ENCODE peak calls at places on chromosomes 13 and 19, in nine cellular contexts. One of them, this sample, is unnamed.

GRCh38 chr13:72208112-72208645 is 341.2 kb upstream of the DACH1 start:
- DNase-seq in stomach: no peak
- DNase-seq in A549: no peak
- DNase-seq in SK-N-SH: peak; percentile 9
- DNase-seq in H1: no peak
- DNase-seq in tibial nerve: no peak
- DNase-seq in sigmoid colon: no peak
- DNase-seq in ovary: no peak
- DNase-seq in HepG2: no peak
- DNase-seq in this sample: no peak

GRCh38 chr13:19782049-19782726 is 557 bp downstream of the PSPC1 start:
- DNase-seq in HepG2: no peak
- DNase-seq in ovary: peak; percentile 68
- DNase-seq in SK-N-SH: peak; percentile 71
- DNase-seq in stomach: peak; percentile 69
- DNase-seq in tibial nerve: peak; percentile 36
- DNase-seq in H1: peak; percentile 57
- DNase-seq in sigmoid colon: peak; percentile 81
- DNase-seq in A549: peak; percentile 12
- DNase-seq in this sample: peak; percentile 77

GRCh38 chr19:31532034-31532433 is 182.8 kb upstream of the TSHZ3 start:
- DNase-seq in ovary: no peak
- DNase-seq in sigmoid colon: no peak
- DNase-seq in tibial nerve: no peak
- DNase-seq in HepG2: no peak
- DNase-seq in SK-N-SH: no peak
- DNase-seq in stomach: no peak
- DNase-seq in A549: no peak
- DNase-seq in H1: peak; percentile 38
- DNase-seq in this sample: no peak

GRCh38 chr13:29504691-29505090 is 90.8 kb downstream of the SLC7A1 start:
- DNase-seq in sigmoid colon: no peak
- DNase-seq in ovary: no peak
- DNase-seq in HepG2: no peak
- DNase-seq in stomach: no peak
- DNase-seq in A549: no peak
- DNase-seq in H1: no peak
- DNase-seq in SK-N-SH: no peak
- DNase-seq in tibial nerve: no peak
- DNase-seq in this sample: no peak

GRCh38 chr13:98468352-98468751 is 108.6 kb downstream of the STK24 start:
- DNase-seq in H1: no peak
- DNase-seq in A549: no peak
- DNase-seq in HepG2: no peak
- DNase-seq in ovary: no peak
- DNase-seq in tibial nerve: no peak
- DNase-seq in stomach: no peak
- DNase-seq in sigmoid colon: no peak
- DNase-seq in SK-N-SH: no peak
- DNase-seq in this sample: peak; percentile 40

GRCh38 chr19:38644719-38645118 is 2.7 kb upstream of the ACTN4 start:
- DNase-seq in H1: no peak
- DNase-seq in HepG2: no peak
- DNase-seq in ovary: no peak
- DNase-seq in SK-N-SH: no peak
- DNase-seq in stomach: no peak
- DNase-seq in tibial nerve: no peak
- DNase-seq in sigmoid colon: no peak
- DNase-seq in A549: peak; percentile 81
- DNase-seq in this sample: no peak

GRCh38 chr19:51710163-51710562 is 13.6 kb downstream of the HAS1 start:
- DNase-seq in SK-N-SH: no peak
- DNase-seq in stomach: no peak
- DNase-seq in sigmoid colon: no peak
- DNase-seq in H1: no peak
- DNase-seq in HepG2: no peak
- DNase-seq in ovary: no peak
- DNase-seq in A549: no peak
- DNase-seq in tibial nerve: no peak
- DNase-seq in this sample: no peak

GRCh38 chr19:11227201-11227886 is 12.1 kb upstream of the ANGPTL8 start:
- DNase-seq in ovary: no peak
- DNase-seq in SK-N-SH: peak; percentile 73
- DNase-seq in sigmoid colon: no peak
- DNase-seq in A549: peak; percentile 58
- DNase-seq in HepG2: peak; percentile 27
- DNase-seq in stomach: no peak
- DNase-seq in H1: peak; percentile 94
- DNase-seq in tibial nerve: no peak
- DNase-seq in this sample: no peak

GRCh38 chr19:44614313-44614712 is 950 bp downstream of the IGSF23 start:
- DNase-seq in SK-N-SH: no peak
- DNase-seq in A549: no peak
- DNase-seq in stomach: no peak
- DNase-seq in H1: no peak
- DNase-seq in tibial nerve: no peak
- DNase-seq in ovary: no peak
- DNase-seq in HepG2: no peak
- DNase-seq in sigmoid colon: no peak
- DNase-seq in this sample: no peak

GRCh38 chr19:45800009-45800553 is 7.4 kb upstream of the DMWD start:
- DNase-seq in H1: no peak
- DNase-seq in HepG2: no peak
- DNase-seq in sigmoid colon: no peak
- DNase-seq in ovary: no peak
- DNase-seq in SK-N-SH: no peak
- DNase-seq in A549: peak; percentile 65
- DNase-seq in tibial nerve: no peak
- DNase-seq in stomach: no peak
- DNase-seq in this sample: no peak

GRCh38 chr13:58097831-58098230 is 466.3 kb downstream of the PCDH17 start:
- DNase-seq in HepG2: no peak
- DNase-seq in A549: no peak
- DNase-seq in stomach: no peak
- DNase-seq in sigmoid colon: no peak
- DNase-seq in SK-N-SH: no peak
- DNase-seq in ovary: no peak
- DNase-seq in tibial nerve: no peak
- DNase-seq in H1: no peak
- DNase-seq in this sample: no peak

GRCh38 chr13:73428137-73428536 is 369.3 kb downstream of the KLF5 start:
- DNase-seq in tibial nerve: no peak
- DNase-seq in ovary: no peak
- DNase-seq in SK-N-SH: no peak
- DNase-seq in sigmoid colon: no peak
- DNase-seq in HepG2: no peak
- DNase-seq in A549: peak; percentile 67
- DNase-seq in H1: no peak
- DNase-seq in stomach: no peak
- DNase-seq in this sample: no peak

GRCh38 chr19:34963531-34964406 is at the start of gene ZNF792:
- DNase-seq in ovary: peak; percentile 65
- DNase-seq in SK-N-SH: peak; percentile 91
- DNase-seq in HepG2: peak; percentile 56
- DNase-seq in H1: peak; percentile 86
- DNase-seq in tibial nerve: peak; percentile 23
- DNase-seq in A549: peak; percentile 59
- DNase-seq in stomach: peak; percentile 70
- DNase-seq in sigmoid colon: peak; percentile 78
- DNase-seq in this sample: peak; percentile 79

GRCh38 chr19:45769821-45770191 is 754 bp upstream of the SIX5 start:
- DNase-seq in HepG2: no peak
- DNase-seq in SK-N-SH: no peak
- DNase-seq in stomach: peak; percentile 49
- DNase-seq in H1: peak; percentile 77
- DNase-seq in A549: peak; percentile 70
- DNase-seq in sigmoid colon: peak; percentile 88
- DNase-seq in ovary: peak; percentile 78
- DNase-seq in tibial nerve: peak; percentile 48
- DNase-seq in this sample: peak; percentile 83

GRCh38 chr13:86585826-86586225 is 786.6 kb upstream of the SLITRK6 start:
- DNase-seq in H1: no peak
- DNase-seq in stomach: no peak
- DNase-seq in sigmoid colon: peak; percentile 90
- DNase-seq in tibial nerve: peak; percentile 13
- DNase-seq in A549: no peak
- DNase-seq in HepG2: no peak
- DNase-seq in ovary: no peak
- DNase-seq in SK-N-SH: no peak
- DNase-seq in this sample: no peak

GRCh38 chr13:77545626-77546412 is 10.3 kb downstream of the SCEL start:
- DNase-seq in sigmoid colon: no peak
- DNase-seq in tibial nerve: no peak
- DNase-seq in stomach: no peak
- DNase-seq in H1: no peak
- DNase-seq in SK-N-SH: no peak
- DNase-seq in HepG2: no peak
- DNase-seq in ovary: no peak
- DNase-seq in A549: no peak
- DNase-seq in this sample: no peak

GRCh38 chr19:4199699-4200293 is 17.3 kb downstream of the ANKRD24 start:
- DNase-seq in sigmoid colon: no peak
- DNase-seq in tibial nerve: no peak
- DNase-seq in HepG2: peak; percentile 34
- DNase-seq in ovary: no peak
- DNase-seq in SK-N-SH: peak; percentile 53
- DNase-seq in A549: peak; percentile 51
- DNase-seq in H1: peak; percentile 70
- DNase-seq in stomach: no peak
- DNase-seq in this sample: no peak
- TF ChIP-seq CTCF in sigmoid colon: no peak
- TF ChIP-seq CTCF in tibial nerve: no peak
- TF ChIP-seq CTCF in HepG2: peak; percentile 63
- TF ChIP-seq CTCF in ovary: no peak
- TF ChIP-seq CTCF in SK-N-SH: peak; percentile 24
- TF ChIP-seq CTCF in A549: peak; percentile 35
- TF ChIP-seq CTCF in H1: peak; percentile 56
- TF ChIP-seq CTCF in stomach: no peak
- TF ChIP-seq CTCF in this sample: no peak

DNA sequence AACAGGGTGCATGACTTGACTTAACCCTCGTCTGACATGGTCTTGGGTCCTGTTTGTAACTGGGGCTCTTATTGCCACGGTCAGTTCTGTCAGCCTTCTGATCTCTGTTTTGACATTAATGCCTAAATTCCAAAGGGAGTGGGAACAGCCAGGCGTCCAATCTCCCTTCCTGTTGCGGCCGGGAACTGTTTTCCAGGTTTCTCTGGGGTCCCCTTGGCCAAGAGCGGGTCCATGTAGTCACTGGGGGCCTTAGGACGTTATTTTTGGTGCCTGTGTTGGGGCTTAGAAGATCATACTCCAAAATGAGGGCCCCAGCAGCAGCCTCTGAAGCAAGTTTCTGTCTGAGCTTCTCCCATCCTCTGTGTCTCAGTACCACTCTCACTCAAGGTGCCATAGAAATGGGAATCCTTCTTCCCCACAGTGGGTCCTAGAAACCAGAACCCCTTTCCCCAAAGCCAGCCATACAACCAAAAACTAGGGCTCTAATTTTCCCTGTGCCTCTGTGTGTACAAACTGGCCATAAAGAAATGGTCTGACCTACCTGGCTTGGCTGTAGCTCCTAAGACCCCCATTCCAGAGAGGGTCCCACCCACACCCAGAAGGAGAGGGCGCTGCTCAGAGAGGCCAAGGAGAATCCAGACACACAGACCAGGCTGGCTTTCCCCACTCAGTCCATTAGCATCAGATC is 50.4 kb downstream of the C13orf46 start:
- DNase-seq in tibial nerve: no peak
- DNase-seq in SK-N-SH: no peak
- DNase-seq in sigmoid colon: no peak
- DNase-seq in stomach: no peak
- DNase-seq in HepG2: no peak
- DNase-seq in ovary: no peak
- DNase-seq in A549: no peak
- DNase-seq in H1: no peak
- DNase-seq in this sample: peak; percentile 18
- TF ChIP-seq EP300 in tibial nerve: no peak
- TF ChIP-seq EP300 in SK-N-SH: no peak
- TF ChIP-seq EP300 in sigmoid colon: no peak
- TF ChIP-seq EP300 in stomach: no peak
- TF ChIP-seq EP300 in HepG2: no peak
- TF ChIP-seq EP300 in ovary: no peak
- TF ChIP-seq EP300 in A549: no peak
- TF ChIP-seq EP300 in H1: no peak
- TF ChIP-seq EP300 in this sample: no peak

DNA sequence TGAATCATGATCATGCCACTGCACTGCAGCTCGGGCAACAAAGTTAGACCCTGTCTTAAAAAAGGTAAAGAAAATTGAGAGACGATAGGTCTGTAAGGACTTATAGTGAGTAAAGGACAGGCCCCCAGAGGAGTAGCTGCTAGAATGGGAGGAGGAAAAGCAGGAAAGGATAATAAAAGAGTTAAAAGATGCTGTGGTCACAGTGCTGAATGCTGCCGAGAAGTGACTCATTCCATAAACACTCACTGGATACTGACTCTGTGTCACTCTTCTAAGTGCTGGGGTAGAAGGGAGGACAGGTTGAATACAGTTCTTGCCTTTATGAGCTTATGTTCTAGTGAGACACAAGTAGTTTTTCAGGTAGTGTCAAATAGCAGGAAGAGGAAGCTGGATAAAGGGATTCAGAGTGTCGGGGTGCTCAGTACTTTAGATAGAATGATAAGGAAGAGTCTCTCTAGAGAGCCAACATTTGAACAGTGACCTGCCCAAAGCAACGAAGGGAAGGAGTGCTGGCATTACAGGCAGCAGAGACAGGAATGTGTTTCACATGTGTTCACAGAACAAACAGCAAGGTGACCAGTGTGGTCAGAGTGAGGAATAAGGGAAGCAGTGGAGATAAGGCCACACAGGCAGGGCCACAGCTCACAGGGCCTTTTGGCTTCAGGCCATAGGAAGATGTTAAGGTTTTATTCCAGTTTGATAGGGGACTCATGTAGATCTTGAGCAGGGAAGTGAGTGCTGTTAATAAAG is 1240.5 kb downstream of the UQCRFS1 start:
- DNase-seq in sigmoid colon: no peak
- DNase-seq in stomach: no peak
- DNase-seq in H1: no peak
- DNase-seq in ovary: no peak
- DNase-seq in HepG2: no peak
- DNase-seq in SK-N-SH: no peak
- DNase-seq in A549: no peak
- DNase-seq in tibial nerve: no peak
- DNase-seq in this sample: no peak
- TF ChIP-seq CTCF in sigmoid colon: no peak
- TF ChIP-seq CTCF in stomach: no peak
- TF ChIP-seq CTCF in H1: no peak
- TF ChIP-seq CTCF in ovary: no peak
- TF ChIP-seq CTCF in HepG2: no peak
- TF ChIP-seq CTCF in SK-N-SH: no peak
- TF ChIP-seq CTCF in A549: no peak
- TF ChIP-seq CTCF in tibial nerve: no peak
- TF ChIP-seq CTCF in this sample: no peak

DNA sequence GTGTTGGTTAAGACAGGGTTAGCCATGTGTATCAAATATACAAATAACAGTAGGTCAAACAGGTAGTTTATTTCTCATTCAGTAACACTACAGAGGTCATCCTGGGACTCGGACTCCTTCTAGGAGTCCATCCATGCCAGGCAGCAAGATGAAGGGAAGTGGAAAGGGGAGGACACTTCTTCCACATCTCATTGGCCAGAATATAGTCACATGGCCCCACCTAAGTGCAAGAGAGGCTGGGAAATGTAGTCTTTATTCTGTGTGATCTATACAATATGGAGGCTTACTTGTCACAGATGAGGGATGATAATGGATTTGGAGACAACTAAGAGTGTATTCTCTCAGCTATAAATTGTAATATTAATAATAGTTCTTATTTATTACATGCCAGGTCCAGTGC is 31.1 kb downstream of the RDH8 start:
- DNase-seq in SK-N-SH: no peak
- DNase-seq in ovary: no peak
- DNase-seq in H1: no peak
- DNase-seq in tibial nerve: no peak
- DNase-seq in HepG2: no peak
- DNase-seq in A549: peak; percentile 47
- DNase-seq in sigmoid colon: no peak
- DNase-seq in stomach: no peak
- DNase-seq in this sample: no peak
- TF ChIP-seq EP300 in SK-N-SH: no peak
- TF ChIP-seq EP300 in ovary: no peak
- TF ChIP-seq EP300 in H1: no peak
- TF ChIP-seq EP300 in tibial nerve: no peak
- TF ChIP-seq EP300 in HepG2: no peak
- TF ChIP-seq EP300 in A549: no peak
- TF ChIP-seq EP300 in sigmoid colon: no peak
- TF ChIP-seq EP300 in stomach: no peak
- TF ChIP-seq EP300 in this sample: no peak

This sample was measured in suprapubic skin.